ENCODE peak calls at places on chromosomes 13 and 19, in eight cellular contexts. One of them, this sample, is unnamed.

GRCh38 chr19:5148794-5149190 is 179.9 kb downstream of the KDM4B start:
- DNase-seq in Ammon's horn: no peak
- DNase-seq in pulmonary artery endothelial cell: no peak
- DNase-seq in RWPE1: no peak
- DNase-seq in amniotic epithelial cell: no peak
- DNase-seq in fibroblast of lung: no peak
- DNase-seq in ACHN: no peak
- DNase-seq in lower leg skin: no peak
- DNase-seq in this sample: no peak

GRCh38 chr19:46926201-46927071 is 65.6 kb downstream of the ARHGAP35 start:
- DNase-seq in Ammon's horn: peak; percentile 89
- DNase-seq in pulmonary artery endothelial cell: no peak
- DNase-seq in RWPE1: no peak
- DNase-seq in amniotic epithelial cell: no peak
- DNase-seq in fibroblast of lung: no peak
- DNase-seq in ACHN: no peak
- DNase-seq in lower leg skin: no peak
- DNase-seq in this sample: no peak

GRCh38 chr19:39237200-39238184 is 7.3 kb downstream of the IFNL3 start:
- DNase-seq in Ammon's horn: no peak
- DNase-seq in pulmonary artery endothelial cell: no peak
- DNase-seq in RWPE1: peak; percentile 24
- DNase-seq in amniotic epithelial cell: no peak
- DNase-seq in fibroblast of lung: no peak
- DNase-seq in ACHN: no peak
- DNase-seq in lower leg skin: no peak
- DNase-seq in this sample: peak; percentile 49

GRCh38 chr13:81757348-81757950 is 1416.5 kb upstream of the SPRY2 start:
- DNase-seq in Ammon's horn: no peak
- DNase-seq in pulmonary artery endothelial cell: no peak
- DNase-seq in RWPE1: no peak
- DNase-seq in amniotic epithelial cell: no peak
- DNase-seq in fibroblast of lung: no peak
- DNase-seq in ACHN: no peak
- DNase-seq in lower leg skin: no peak
- DNase-seq in this sample: no peak

GRCh38 chr19:6753178-6754031 is 13.8 kb downstream of the SH2D3A start:
- DNase-seq in Ammon's horn: peak; percentile 27
- DNase-seq in pulmonary artery endothelial cell: no peak
- DNase-seq in RWPE1: peak; percentile 79
- DNase-seq in amniotic epithelial cell: peak; percentile 67
- DNase-seq in fibroblast of lung: peak; percentile 52
- DNase-seq in ACHN: peak; percentile 82
- DNase-seq in lower leg skin: peak; percentile 73
- DNase-seq in this sample: peak; percentile 70

GRCh38 chr19:32580353-32580900 is 563 bp upstream of the PDCD5 start:
- DNase-seq in Ammon's horn: no peak
- DNase-seq in pulmonary artery endothelial cell: no peak
- DNase-seq in RWPE1: no peak
- DNase-seq in amniotic epithelial cell: no peak
- DNase-seq in fibroblast of lung: no peak
- DNase-seq in ACHN: no peak
- DNase-seq in lower leg skin: no peak
- DNase-seq in this sample: no peak

GRCh38 chr13:28503182-28503980 is 8.5 kb upstream of the FLT1 start:
- DNase-seq in Ammon's horn: no peak
- DNase-seq in pulmonary artery endothelial cell: no peak
- DNase-seq in RWPE1: no peak
- DNase-seq in amniotic epithelial cell: peak; percentile 60
- DNase-seq in fibroblast of lung: no peak
- DNase-seq in ACHN: no peak
- DNase-seq in lower leg skin: no peak
- DNase-seq in this sample: no peak

GRCh38 chr19:11848200-11848593 is 329 bp upstream of the ZNF439 start:
- DNase-seq in Ammon's horn: no peak
- DNase-seq in pulmonary artery endothelial cell: no peak
- DNase-seq in RWPE1: no peak
- DNase-seq in amniotic epithelial cell: no peak
- DNase-seq in fibroblast of lung: no peak
- DNase-seq in ACHN: no peak
- DNase-seq in lower leg skin: no peak
- DNase-seq in this sample: no peak

GRCh38 chr19:23509686-23510450 is 114.6 kb upstream of the ZNF91 start:
- DNase-seq in Ammon's horn: no peak
- DNase-seq in pulmonary artery endothelial cell: no peak
- DNase-seq in RWPE1: peak; percentile 74
- DNase-seq in amniotic epithelial cell: no peak
- DNase-seq in fibroblast of lung: no peak
- DNase-seq in ACHN: no peak
- DNase-seq in lower leg skin: no peak
- DNase-seq in this sample: no peak

GRCh38 chr13:24187185-24187584 is 26.7 kb downstream of the SPATA13 start:
- DNase-seq in Ammon's horn: no peak
- DNase-seq in pulmonary artery endothelial cell: no peak
- DNase-seq in RWPE1: no peak
- DNase-seq in amniotic epithelial cell: peak; percentile 75
- DNase-seq in fibroblast of lung: no peak
- DNase-seq in ACHN: no peak
- DNase-seq in lower leg skin: no peak
- DNase-seq in this sample: no peak

GRCh38 chr19:30332445-30333234 is 39.5 kb upstream of the ZNF536 start:
- DNase-seq in Ammon's horn: no peak
- DNase-seq in pulmonary artery endothelial cell: no peak
- DNase-seq in RWPE1: no peak
- DNase-seq in amniotic epithelial cell: no peak
- DNase-seq in fibroblast of lung: no peak
- DNase-seq in ACHN: no peak
- DNase-seq in lower leg skin: no peak
- DNase-seq in this sample: no peak

GRCh38 chr19:18021121-18021755 is 13.3 kb downstream of the ARRDC2 start:
- DNase-seq in Ammon's horn: peak; percentile 80
- DNase-seq in pulmonary artery endothelial cell: peak; percentile 81
- DNase-seq in RWPE1: peak; percentile 67
- DNase-seq in amniotic epithelial cell: peak; percentile 85
- DNase-seq in fibroblast of lung: peak; percentile 71
- DNase-seq in ACHN: peak; percentile 76
- DNase-seq in lower leg skin: peak; percentile 82
- DNase-seq in this sample: peak; percentile 82

GRCh38 chr13:20197361-20197834 is 4.7 kb upstream of the GJB2 start:
- DNase-seq in Ammon's horn: peak; percentile 34
- DNase-seq in pulmonary artery endothelial cell: no peak
- DNase-seq in RWPE1: peak; percentile 50
- DNase-seq in amniotic epithelial cell: peak; percentile 50
- DNase-seq in fibroblast of lung: peak; percentile 67
- DNase-seq in ACHN: peak; percentile 47
- DNase-seq in lower leg skin: no peak
- DNase-seq in this sample: peak; percentile 33

This sample was measured in H54.